ENCODE peak calls at places on chromosomes 7 and 10, in four cellular contexts. One of them, this sample, is unnamed.

GRCh38 chr10:97047327-97047726 is 138.4 kb downstream of the SLIT1 start:
- DNase-seq in AG10803: no peak
- DNase-seq in transverse colon: no peak
- DNase-seq in cardiac muscle cell: no peak
- DNase-seq in this sample: no peak

GRCh38 chr7:27181176-27181520 is 3.9 kb downstream of the HOXA11 start:
- DNase-seq in AG10803: no peak
- DNase-seq in transverse colon: peak; percentile 12
- DNase-seq in cardiac muscle cell: no peak
- DNase-seq in this sample: no peak

GRCh38 chr7:24119852-24120251 is 164.1 kb upstream of the NPY start:
- DNase-seq in AG10803: no peak
- DNase-seq in transverse colon: no peak
- DNase-seq in cardiac muscle cell: no peak
- DNase-seq in this sample: no peak

GRCh38 chr10:57468886-57469432 is 798.7 kb downstream of the IPMK start:
- DNase-seq in AG10803: no peak
- DNase-seq in transverse colon: no peak
- DNase-seq in cardiac muscle cell: no peak
- DNase-seq in this sample: no peak

GRCh38 chr10:98338318-98338717 is 70.3 kb upstream of the LOXL4 start:
- DNase-seq in AG10803: peak; percentile 45
- DNase-seq in transverse colon: no peak
- DNase-seq in cardiac muscle cell: peak; percentile 52
- DNase-seq in this sample: peak; percentile 53

GRCh38 chr7:154576604-154577003 is 426.3 kb downstream of the PAXIP1 start:
- DNase-seq in AG10803: no peak
- DNase-seq in transverse colon: no peak
- DNase-seq in cardiac muscle cell: no peak
- DNase-seq in this sample: no peak

GRCh38 chr7:94414481-94414880 is 19.8 kb downstream of the COL1A2 start:
- DNase-seq in AG10803: peak; percentile 70
- DNase-seq in transverse colon: no peak
- DNase-seq in cardiac muscle cell: no peak
- DNase-seq in this sample: no peak

GRCh38 chr10:122510326-122510725 is 49.0 kb downstream of the HTRA1 start:
- DNase-seq in AG10803: no peak
- DNase-seq in transverse colon: no peak
- DNase-seq in cardiac muscle cell: peak; percentile 36
- DNase-seq in this sample: peak; percentile 33

GRCh38 chr7:24978837-24979469 is 1.0 kb downstream of the OSBPL3 start:
- DNase-seq in AG10803: no peak
- DNase-seq in transverse colon: peak; percentile 28
- DNase-seq in cardiac muscle cell: no peak
- DNase-seq in this sample: peak; percentile 18

GRCh38 chr10:15266117-15266516 is 97.6 kb upstream of the NMT2 start:
- DNase-seq in AG10803: no peak
- DNase-seq in transverse colon: no peak
- DNase-seq in cardiac muscle cell: no peak
- DNase-seq in this sample: no peak

GRCh38 chr7:114048386-114049235 is 129.8 kb upstream of the PPP1R3A start:
- DNase-seq in AG10803: peak; percentile 11
- DNase-seq in transverse colon: no peak
- DNase-seq in cardiac muscle cell: peak; percentile 34
- DNase-seq in this sample: peak; percentile 14

GRCh38 chr10:131115801-131116200 is 195.7 kb downstream of the TCERG1L start:
- DNase-seq in AG10803: no peak
- DNase-seq in transverse colon: no peak
- DNase-seq in cardiac muscle cell: no peak
- DNase-seq in this sample: no peak

GRCh38 chr10:103661951-103662405 is 168.5 kb downstream of the NEURL1 start:
- DNase-seq in AG10803: peak; percentile 23
- DNase-seq in transverse colon: no peak
- DNase-seq in cardiac muscle cell: no peak
- DNase-seq in this sample: no peak
- TF ChIP-seq CTCF in AG10803: no peak
- TF ChIP-seq CTCF in transverse colon: no peak
- TF ChIP-seq CTCF in cardiac muscle cell: no peak
- TF ChIP-seq CTCF in this sample: no peak

GRCh38 chr10:84567133-84567532 is 238.7 kb downstream of the CCSER2 start:
- DNase-seq in AG10803: no peak
- DNase-seq in transverse colon: no peak
- DNase-seq in cardiac muscle cell: no peak
- DNase-seq in this sample: no peak
- H3K4me3 ChIP-seq in AG10803: no peak overlapping the region
- H3K4me3 ChIP-seq in transverse colon: no peak overlapping the region
- H3K4me3 ChIP-seq in cardiac muscle cell: no peak overlapping the region
- H3K4me3 ChIP-seq in this sample: no peak overlapping the region

DNA sequence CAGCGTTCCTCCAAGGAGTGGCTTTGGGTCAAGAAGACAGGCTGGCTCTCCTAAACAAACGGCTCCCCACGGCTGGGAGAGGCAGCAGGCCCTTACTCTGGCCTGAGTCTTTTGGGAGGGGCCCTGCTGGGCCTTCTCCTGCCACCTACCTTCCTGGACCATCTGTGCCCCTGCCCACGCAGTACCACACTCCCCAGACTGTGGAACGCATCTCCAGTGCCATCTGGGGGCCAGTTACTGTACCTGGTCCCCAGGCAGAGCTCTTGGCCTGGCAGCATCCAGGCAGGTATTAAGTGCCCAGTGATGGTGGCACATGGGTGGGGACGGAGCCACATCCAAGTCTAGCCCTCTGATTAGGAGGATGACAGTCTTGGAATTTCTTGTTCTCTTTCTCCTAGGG is 14.4 kb downstream of the ALKBH4 start:
- DNase-seq in AG10803: no peak
- DNase-seq in transverse colon: peak; percentile 48
- DNase-seq in cardiac muscle cell: no peak
- DNase-seq in this sample: no peak
- TF ChIP-seq CTCF in AG10803: peak; percentile 6
- TF ChIP-seq CTCF in transverse colon: no peak
- TF ChIP-seq CTCF in cardiac muscle cell: peak; percentile 2
- TF ChIP-seq CTCF in this sample: peak; percentile 3

GRCh38 chr10:24466616-24466949 is 257.1 kb downstream of the ARHGAP21 start:
- DNase-seq in AG10803: no peak
- DNase-seq in transverse colon: no peak
- DNase-seq in cardiac muscle cell: no peak
- DNase-seq in this sample: no peak

GRCh38 chr10:24465124-24465874 is 256.4 kb downstream of the KIAA1217 start:
- DNase-seq in AG10803: peak; percentile 98
- DNase-seq in transverse colon: peak; percentile 39
- DNase-seq in cardiac muscle cell: peak; percentile 76
- DNase-seq in this sample: peak; percentile 45

GRCh38 chr10:24467605-24468004 is 256.1 kb downstream of the ARHGAP21 start:
- DNase-seq in AG10803: no peak
- DNase-seq in transverse colon: no peak
- DNase-seq in cardiac muscle cell: no peak
- DNase-seq in this sample: peak; percentile 19

GRCh38 chr10:24467094-24467493 is 256.6 kb downstream of the ARHGAP21 start:
- DNase-seq in AG10803: no peak
- DNase-seq in transverse colon: no peak
- DNase-seq in cardiac muscle cell: no peak
- DNase-seq in this sample: no peak

GRCh38 chr10:24465899-24466615 is 257.1 kb downstream of the KIAA1217 start:
- DNase-seq in AG10803: peak; percentile 88
- DNase-seq in transverse colon: peak; percentile 59
- DNase-seq in cardiac muscle cell: peak; percentile 88
- DNase-seq in this sample: peak; percentile 84
- H3K4me3 ChIP-seq in AG10803: peak overlapping the region; percentile 32
- H3K4me3 ChIP-seq in transverse colon: peak overlapping the region; percentile 45
- H3K4me3 ChIP-seq in cardiac muscle cell: no peak overlapping the region
- H3K4me3 ChIP-seq in this sample: peak overlapping the region; percentile 38

DNA sequence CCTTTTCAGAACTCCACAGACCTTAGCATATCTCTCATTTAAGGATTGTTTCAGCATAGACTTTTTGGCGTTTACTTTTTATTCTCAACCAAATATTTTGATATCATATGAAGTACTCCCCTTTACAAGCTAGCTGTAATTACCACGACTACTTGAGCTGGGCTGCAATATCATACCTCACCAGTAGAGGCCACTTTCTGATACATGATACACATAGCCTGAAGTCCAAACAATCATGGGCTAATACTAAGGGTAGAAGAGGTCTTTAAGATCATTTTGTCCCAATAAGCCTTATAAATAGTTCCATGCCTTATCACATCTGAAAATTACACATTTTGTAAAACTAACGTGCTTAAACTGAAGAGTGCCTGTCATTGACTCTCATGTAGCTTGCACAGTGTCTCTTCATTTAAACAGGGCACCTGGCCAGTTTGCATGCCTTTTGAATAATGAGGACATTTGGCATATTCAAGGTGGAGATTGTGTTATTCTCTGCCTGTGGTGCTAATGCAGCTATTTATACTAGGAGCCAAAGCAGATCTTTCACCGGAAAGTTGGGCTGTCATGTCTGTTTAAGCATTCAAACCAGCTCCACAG is 403.7 kb upstream of the ZMIZ1 start:
- DNase-seq in AG10803: peak; percentile 43
- DNase-seq in transverse colon: no peak
- DNase-seq in cardiac muscle cell: peak; percentile 51
- DNase-seq in this sample: peak; percentile 66
- TF ChIP-seq CTCF in AG10803: peak; percentile 59
- TF ChIP-seq CTCF in transverse colon: peak; percentile 22
- TF ChIP-seq CTCF in cardiac muscle cell: peak; percentile 57
- TF ChIP-seq CTCF in this sample: peak; percentile 61

DNA sequence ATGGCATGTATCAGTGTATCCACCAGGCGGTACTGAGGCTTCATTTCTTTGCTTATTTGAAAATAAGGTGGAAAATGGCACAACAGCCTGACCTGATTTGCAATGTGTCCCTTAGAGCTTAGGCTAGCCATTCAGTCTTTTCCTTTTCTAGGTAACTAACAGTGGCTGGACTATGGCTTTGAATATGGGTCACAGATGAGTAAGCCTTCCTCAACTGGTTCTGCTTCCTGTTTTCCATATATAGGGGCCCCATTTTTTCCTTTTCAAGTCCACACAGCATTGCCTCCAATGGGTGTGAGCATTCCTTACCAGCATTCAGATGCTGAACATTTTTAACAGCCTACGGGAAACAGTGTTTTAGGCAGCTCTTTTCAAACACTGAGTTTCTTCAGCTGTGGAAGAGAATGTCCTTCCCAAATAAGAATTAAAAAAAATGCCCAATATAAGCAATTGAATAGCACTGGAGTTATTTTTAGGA is 3.9 kb upstream of the ITGB1 start:
- DNase-seq in AG10803: peak; percentile 87
- DNase-seq in transverse colon: no peak
- DNase-seq in cardiac muscle cell: peak; percentile 87
- DNase-seq in this sample: peak; percentile 92
- H3K4me3 ChIP-seq in AG10803: peak overlapping the region; percentile 12
- H3K4me3 ChIP-seq in transverse colon: no peak overlapping the region
- H3K4me3 ChIP-seq in cardiac muscle cell: peak overlapping the region; percentile 2
- H3K4me3 ChIP-seq in this sample: peak overlapping the region; percentile 15

DNA sequence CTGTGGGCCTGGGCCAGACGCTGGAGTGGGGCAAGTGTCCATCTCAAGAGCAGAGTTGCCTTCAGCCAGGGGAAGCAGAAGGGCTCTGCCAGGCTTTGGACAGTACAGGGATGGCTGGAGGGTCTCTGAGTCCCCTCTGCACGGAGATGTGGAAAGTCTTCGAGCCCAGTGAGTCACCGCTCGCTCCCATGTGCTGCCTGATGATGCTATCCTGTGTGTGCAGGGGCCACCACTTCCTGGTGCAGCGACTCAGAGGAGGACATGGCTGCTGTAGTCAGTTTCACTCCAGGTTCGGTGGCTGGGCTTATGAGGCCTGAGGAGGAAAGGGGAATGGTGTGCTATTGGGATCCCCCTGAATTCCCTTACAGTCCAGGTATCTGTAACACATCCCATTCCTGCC is 6.0 kb downstream of the ADCYAP1R1 start:
- DNase-seq in AG10803: peak; percentile 36
- DNase-seq in transverse colon: no peak
- DNase-seq in cardiac muscle cell: no peak
- DNase-seq in this sample: peak; percentile 1
- TF ChIP-seq CTCF in AG10803: no peak
- TF ChIP-seq CTCF in transverse colon: no peak
- TF ChIP-seq CTCF in cardiac muscle cell: no peak
- TF ChIP-seq CTCF in this sample: no peak

GRCh38 chr7:128888756-128889095 is 21.8 kb downstream of the KCP start:
- DNase-seq in AG10803: no peak
- DNase-seq in transverse colon: no peak
- DNase-seq in cardiac muscle cell: no peak
- DNase-seq in this sample: no peak
- H3K4me3 ChIP-seq in AG10803: no peak overlapping the region
- H3K4me3 ChIP-seq in transverse colon: no peak overlapping the region
- H3K4me3 ChIP-seq in cardiac muscle cell: no peak overlapping the region
- H3K4me3 ChIP-seq in this sample: no peak overlapping the region